ENCODE peak calls at places on chromosome 4, in ten cellular contexts. T, V, N, R, O, E, X, B, W and P are unnamed samples.

GRCh38 chr4:20544645-20545044 is 155.6 kb upstream of the PACRGL start:
- DNase-seq in T (no peak), V (no peak), N (no peak), R (peak), O (peak), E (no peak), X (peak), B (peak), W (no peak), P (no peak)

GRCh38 chr4:1403591-1404572 is 2.4 kb downstream of the NKX1-1 start:
- DNase-seq in T (no peak), V (peak), N (peak), R (no peak), O (no peak), E (no peak), X (no peak), B (no peak), W (no peak), P (no peak)

GRCh38 chr4:26736621-26737020 is 124.0 kb upstream of the STIM2 start:
- DNase-seq in T (no peak), V (no peak), N (no peak), R (peak), O (no peak), E (no peak), X (no peak), B (no peak), W (no peak), P (no peak)

GRCh38 chr4:8330821-8331566 is 61.4 kb downstream of the HTRA3 start:
- DNase-seq in T (no peak), V (no peak), N (no peak), R (no peak), O (no peak), E (no peak), X (no peak), B (no peak), W (no peak), P (no peak)

GRCh38 chr4:8838911-8839431 is 32.7 kb downstream of the HMX1 start:
- DNase-seq in T (no peak), V (no peak), N (no peak), R (no peak), O (no peak), E (no peak), X (no peak), B (no peak), W (no peak), P (no peak)

GRCh38 chr4:145218251-145218650 is 37.9 kb upstream of the OTUD4 start:
- DNase-seq in T (peak), V (no peak), N (no peak), R (peak), O (peak), E (no peak), X (no peak), B (no peak), W (no peak), P (no peak)

GRCh38 chr4:146329042-146329716 is 114.8 kb downstream of the REELD1 start:
- DNase-seq in T (no peak), V (no peak), N (no peak), R (peak), O (no peak), E (peak), X (no peak), B (no peak), W (no peak), P (no peak)

GRCh38 chr4:70709551-70710080 is 12.1 kb upstream of the RUFY3 start:
- DNase-seq in T (no peak), V (no peak), N (no peak), R (no peak), O (no peak), E (no peak), X (no peak), B (peak), W (no peak), P (no peak)

GRCh38 chr4:150010525-150011126 is 67.6 kb upstream of the DCLK2 start:
- DNase-seq in T (peak), V (peak), N (peak), R (peak), O (peak), E (no peak), X (peak), B (peak), W (peak), P (no peak)

GRCh38 chr4:185662030-185662778 is 126.9 kb upstream of the PDLIM3 start:
- DNase-seq in T (no peak), V (no peak), N (no peak), R (no peak), O (no peak), E (no peak), X (no peak), B (no peak), W (no peak), P (no peak)

GRCh38 chr4:57053508-57053907 is 56.7 kb downstream of the IGFBP7 start:
- DNase-seq in T (no peak), V (no peak), N (no peak), R (peak), O (no peak), E (no peak), X (no peak), B (no peak), W (no peak), P (no peak)

GRCh38 chr4:95572304-95572991 is 23.7 kb upstream of the UNC5C start:
- DNase-seq in T (no peak), V (no peak), N (peak), R (no peak), O (no peak), E (no peak), X (no peak), B (no peak), W (peak), P (peak)

GRCh38 chr4:7857238-7857701 is 82.4 kb downstream of the AFAP1 start:
- DNase-seq in T (no peak), V (no peak), N (no peak), R (peak), O (no peak), E (peak), X (no peak), B (no peak), W (no peak), P (no peak)

GRCh38 chr4:38016698-38017097 is 56.5 kb downstream of the PTTG2 start:
- DNase-seq in T (no peak), V (no peak), N (no peak), R (no peak), O (no peak), E (no peak), X (no peak), B (no peak), W (no peak), P (no peak)

GRCh38 chr4:53478671-53479456 is 101.4 kb downstream of the FIP1L1 start:
- DNase-seq in T (no peak), V (no peak), N (no peak), R (peak), O (no peak), E (peak), X (no peak), B (no peak), W (no peak), P (no peak)

GRCh38 chr4:169117591-169118081 is 107.6 kb upstream of the CBR4 start:
- DNase-seq in T (no peak), V (no peak), N (no peak), R (peak), O (no peak), E (no peak), X (no peak), B (no peak), W (no peak), P (no peak)

GRCh38 chr4:172147702-172148101 is 334.5 kb downstream of the GALNTL6 start:
- DNase-seq in T (no peak), V (no peak), N (no peak), R (peak), O (no peak), E (peak), X (no peak), B (no peak), W (no peak), P (no peak)

GRCh38 chr4:165385124-165385523 is 6.3 kb downstream of the CPE start:
- DNase-seq in T (no peak), V (no peak), N (no peak), R (no peak), O (no peak), E (no peak), X (peak), B (no peak), W (no peak), P (no peak)

GRCh38 chr4:152273343-152273742 is 262.5 kb downstream of the FBXW7 start:
- DNase-seq in T (no peak), V (no peak), N (no peak), R (peak), O (no peak), E (no peak), X (no peak), B (no peak), W (no peak), P (no peak)

GRCh38 chr4:119632216-119632615 is 3.6 kb upstream of the PDE5A start:
- DNase-seq in T (no peak), V (no peak), N (no peak), R (peak), O (no peak), E (no peak), X (no peak), B (no peak), W (no peak), P (no peak)

GRCh38 chr4:17447675-17448298 is 64.1 kb downstream of the QDPR start:
- DNase-seq in T (peak), V (peak), N (peak), R (peak), O (peak), E (peak), X (peak), B (peak), W (peak), P (peak)

GRCh38 chr4:15043226-15043625 is 40.9 kb downstream of the CPEB2 start:
- DNase-seq in T (no peak), V (no peak), N (no peak), R (no peak), O (peak), E (no peak), X (no peak), B (no peak), W (no peak), P (no peak)

GRCh38 chr4:7462509-7462971 is 27.8 kb upstream of the PSAPL1 start:
- DNase-seq in T (no peak), V (no peak), N (no peak), R (peak), O (no peak), E (peak), X (peak), B (no peak), W (no peak), P (no peak)

GRCh38 chr4:112939901-112940300 is 109.6 kb upstream of the ANK2 start:
- DNase-seq in T (no peak), V (no peak), N (no peak), R (no peak), O (no peak), E (no peak), X (no peak), B (no peak), W (no peak), P (no peak)

GRCh38 chr4:84968936-84969335 is 2.4 kb upstream of the WDFY3 start:
- DNase-seq in T (no peak), V (no peak), N (no peak), R (no peak), O (no peak), E (no peak), X (peak), B (no peak), W (no peak), P (no peak)